ENCODE peak calls at places on chromosomes 16 and 17, in six cellular contexts. F is tibial artery, J is endodermal cell, W is transverse colon, I is gastrocnemius medialis, G is left ventricle myocardium inferior. P is an unnamed sample.

GRCh38 chr17:27504188-27504995 is 48.1 kb downstream of the KSR1 start:
- DNase-seq in F (no peak), W (no peak), I (no peak), G (no peak), J (no peak), P (no peak)

GRCh38 chr16:81778861-81779539 is at the start of gene PLCG2:
- DNase-seq in W (peak), F (peak), G (peak), J (peak), I (peak), P (no peak)

GRCh38 chr17:5705081-5705875 is 121.0 kb upstream of the NLRP1 start:
- DNase-seq in W (no peak), I (no peak), F (no peak), G (no peak), J (peak), P (no peak)

GRCh38 chr17:48611681-48612455 is 1.1 kb upstream of the HOXB7 start:
- DNase-seq in I (no peak), F (no peak), J (peak), W (peak), G (no peak), P (no peak)

GRCh38 chr17:49846938-49847712 is 744 bp downstream of the TAC4 start:
- DNase-seq in G (no peak), F (peak), W (no peak), I (no peak), J (peak), P (no peak)

GRCh38 chr16:9206156-9206555 is 114.7 kb downstream of the HAPSTR1 start:
- DNase-seq in J (no peak), W (no peak), G (no peak), I (no peak), F (no peak), P (no peak)

GRCh38 chr17:57182621-57183020 is 73.7 kb upstream of the MSI2 start:
- DNase-seq in I (no peak), G (no peak), J (peak), F (no peak), W (no peak), P (no peak)

GRCh38 chr17:2337811-2338657 is 733 bp downstream of the SGSM2 start:
- DNase-seq in G (peak), I (peak), F (peak), J (peak), W (peak), P (no peak)

GRCh38 chr17:58508341-58509067 is 5.9 kb downstream of the MTMR4 start:
- DNase-seq in W (no peak), J (no peak), F (no peak), G (no peak), I (no peak), P (no peak)

GRCh38 chr17:6233856-6234255 is 163.7 kb downstream of the WSCD1 start:
- DNase-seq in I (no peak), W (no peak), G (no peak), J (peak), F (no peak), P (no peak)

GRCh38 chr16:83513006-83513755 is 294.6 kb upstream of the HSBP1 start:
- DNase-seq in F (no peak), J (no peak), I (no peak), W (no peak), G (no peak), P (no peak)

GRCh38 chr17:78231991-78232759 is 744 bp downstream of the TMEM235 start:
- DNase-seq in J (peak), F (no peak), G (no peak), W (no peak), I (no peak), P (no peak)

GRCh38 chr17:48843172-48843900 is 12.5 kb downstream of the CALCOCO2 start:
- DNase-seq in F (no peak), W (no peak), J (no peak), I (peak), G (no peak), P (no peak)

GRCh38 chr17:1647802-1648581 is 1.7 kb downstream of the RILP start:
- DNase-seq in J (peak), I (no peak), F (no peak), W (peak), G (peak), P (no peak)

GRCh38 chr16:87391324-87391949 is 699 bp upstream of the MAP1LC3B start:
- DNase-seq in W (peak), G (peak), J (peak), F (peak), I (peak), P (no peak)

GRCh38 chr17:43125967-43126910 is 1.1 kb upstream of the BRCA1 start:
- DNase-seq in F (no peak), G (no peak), W (peak), I (no peak), J (peak), P (no peak)

GRCh38 chr17:61770752-61771533 is 92.4 kb downstream of the BRIP1 start:
- DNase-seq in J (no peak), F (no peak), I (no peak), G (no peak), W (no peak), P (no peak)

GRCh38 chr16:51393381-51394005 is 242.4 kb upstream of the SALL1 start:
- DNase-seq in J (no peak), F (no peak), W (no peak), I (no peak), G (no peak), P (no peak)

GRCh38 chr16:5504028-5504758 is 406.6 kb upstream of the EEF2KMT start:
- DNase-seq in W (no peak), F (no peak), G (peak), J (no peak), I (no peak), P (peak)

GRCh38 chr17:49447603-49448325 is 33.1 kb upstream of the PHB1 start:
- DNase-seq in W (no peak), F (no peak), G (no peak), J (peak), I (no peak), P (peak)

GRCh38 chr17:37092041-37092440 is 143.3 kb downstream of the AATF start:
- DNase-seq in J (peak), F (no peak), G (no peak), I (no peak), W (peak), P (no peak)

GRCh38 chr17:77164483-77165030 is 23.8 kb downstream of the SEC14L1 start:
- DNase-seq in W (no peak), F (no peak), I (peak), J (no peak), G (no peak), P (no peak)

GRCh38 chr16:8044796-8045195 is 545.5 kb downstream of the TMEM114 start:
- DNase-seq in J (no peak), W (no peak), G (no peak), F (no peak), I (no peak), P (no peak)

GRCh38 chr16:56190903-56191806 is at the start of gene GNAO1:
- DNase-seq in G (peak), J (peak), W (peak), F (peak), I (peak), P (peak)

GRCh38 chr16:813204-813915 is 12.8 kb upstream of the GNG13 start:
- DNase-seq in G (peak), F (no peak), W (peak), I (no peak), J (peak), P (peak)

GRCh38 chr16:64131423-64131822 is 990.4 kb downstream of the CDH11 start:
- DNase-seq in J (no peak), F (no peak), G (no peak), I (no peak), W (no peak), P (no peak)

GRCh38 chr16:50065241-50065623 is 538 bp upstream of the HEATR3 start:
- DNase-seq in J (no peak), W (no peak), F (no peak), I (no peak), G (no peak), P (no peak)
- H3K27ac ChIP-seq in J (no peak), W (peak), F (peak), I (peak), G (peak), P (peak)

DNA sequence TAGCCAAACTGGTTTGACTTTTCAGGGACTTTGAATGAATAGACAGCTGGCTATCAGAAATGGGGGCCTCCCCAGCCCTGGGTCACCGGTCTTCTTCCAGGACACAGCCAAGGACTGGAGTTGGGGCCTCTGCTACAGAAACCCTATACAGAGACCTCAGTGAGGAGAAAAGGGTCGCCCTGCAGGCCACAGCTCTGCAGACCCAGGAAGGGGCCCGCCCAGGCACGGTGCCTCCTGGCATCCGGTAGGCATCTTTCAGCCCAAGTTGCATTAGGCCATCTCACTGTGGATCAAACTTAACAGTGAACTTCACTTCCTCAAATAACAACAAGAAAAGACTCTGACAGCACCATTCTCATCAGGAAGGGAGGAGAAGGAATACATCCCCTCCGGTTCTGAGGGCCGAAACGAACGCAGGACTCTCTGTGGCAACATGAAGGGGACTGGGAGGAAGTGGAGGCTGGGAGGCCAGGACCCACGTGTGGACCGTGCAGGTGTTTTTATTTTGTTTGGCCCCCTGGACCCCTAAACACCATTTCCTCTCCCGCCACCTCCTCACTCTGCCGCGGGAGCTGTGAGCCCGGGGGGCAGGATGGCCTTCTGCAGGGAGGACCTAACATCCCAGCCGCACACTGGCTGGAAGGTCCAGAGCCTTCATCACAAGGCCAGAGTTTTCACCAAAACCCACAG is 7.2 kb downstream of the SLC38A10 start:
- DNase-seq in J (no peak), G (no peak), W (no peak), F (no peak), I (no peak), P (no peak)
- H3K4me3 ChIP-seq in J (no peak), G (no peak), W (no peak), F (no peak), I (no peak), P (no peak)

GRCh38 chr16:85173077-85173980 is 61.1 kb upstream of the CIBAR2 start:
- DNase-seq in J (peak), F (no peak), G (no peak), W (no peak), I (no peak), P (no peak)
- TF ChIP-seq CTCF in J (peak), F (no peak), G (no peak), W (no peak), I (no peak), P (no peak)

GRCh38 chr16:15897834-15898254 is 9.4 kb upstream of the CEP20 start:
- DNase-seq in I (no peak), W (no peak), G (no peak), F (no peak), J (no peak), P (no peak)

GRCh38 chr16:15900901-15901465 is 12.6 kb upstream of the CEP20 start:
- DNase-seq in W (no peak), F (no peak), G (no peak), J (no peak), I (no peak), P (no peak)

GRCh38 chr16:15899538-15900100 is 11.2 kb upstream of the CEP20 start:
- DNase-seq in F (no peak), G (no peak), I (no peak), J (peak), W (peak), P (no peak)

GRCh38 chr16:15898654-15899053 is 10.3 kb upstream of the CEP20 start:
- DNase-seq in W (no peak), G (no peak), F (no peak), I (no peak), J (no peak), P (no peak)

DNA sequence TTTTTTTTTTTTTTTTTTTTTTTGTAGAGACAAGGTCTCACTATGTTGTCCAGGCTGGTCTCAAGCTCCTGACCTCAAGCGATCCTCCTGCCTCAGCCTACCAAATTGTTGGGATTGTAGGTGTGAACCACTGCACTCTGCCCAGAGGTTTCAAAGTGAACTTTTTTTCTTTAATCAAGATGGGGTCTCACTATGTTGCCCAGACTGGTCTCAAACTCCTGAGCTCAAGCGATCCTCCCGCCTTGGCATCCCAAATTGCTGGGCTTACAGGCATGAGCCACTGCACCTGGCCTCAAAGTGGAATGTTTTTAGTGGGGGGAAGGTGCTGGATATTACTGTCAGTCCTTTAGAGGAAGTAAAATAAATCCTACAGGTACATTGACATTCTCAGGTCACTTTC is 12.0 kb upstream of the CEP20 start:
- DNase-seq in W (no peak), G (no peak), F (no peak), J (no peak), I (no peak), P (no peak)
- H3K27ac ChIP-seq in W (no peak), G (no peak), F (no peak), J (no peak), I (no peak), P (no peak)

GRCh38 chr17:71437176-71437575 is 683.6 kb upstream of the SOX9 start:
- DNase-seq in F (no peak), G (no peak), J (no peak), W (no peak), I (no peak), P (no peak)
- H3K4me3 ChIP-seq in F (no peak), G (no peak), J (no peak), W (no peak), I (no peak), P (no peak)

DNA sequence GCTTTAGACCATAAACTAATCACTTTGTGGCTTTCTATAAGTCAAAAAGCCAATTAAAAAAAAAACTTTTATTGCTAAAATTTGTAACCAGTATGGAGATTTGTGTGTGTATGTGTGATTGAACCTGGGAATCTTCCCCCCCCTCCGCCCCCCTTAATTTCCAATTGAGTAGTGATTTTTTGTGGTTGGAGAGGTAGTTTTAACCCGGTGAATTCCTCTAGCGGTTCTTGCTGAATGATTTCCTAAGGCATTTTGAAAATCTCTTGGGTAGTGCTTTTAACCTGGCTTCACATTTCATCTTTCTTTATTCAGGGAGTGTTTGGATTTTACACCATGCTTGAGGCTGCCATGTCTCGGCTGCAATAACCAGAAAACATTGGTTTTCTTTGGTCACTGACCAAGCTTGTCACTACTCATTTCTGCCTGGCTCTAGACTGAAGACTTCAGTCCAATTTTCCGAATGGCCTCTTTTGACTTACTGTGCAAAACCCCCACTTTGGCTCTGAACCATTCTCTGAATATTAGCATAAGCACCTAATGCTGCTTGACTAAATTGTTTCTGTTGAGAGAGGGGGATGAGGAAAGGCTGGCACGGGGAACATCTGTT is 35.6 kb downstream of the PRKCA start:
- DNase-seq in G (no peak), J (no peak), F (no peak), I (no peak), W (no peak), P (no peak)
- TF ChIP-seq CTCF in G (no peak), J (no peak), F (no peak), I (no peak), W (no peak), P (no peak)

DNA sequence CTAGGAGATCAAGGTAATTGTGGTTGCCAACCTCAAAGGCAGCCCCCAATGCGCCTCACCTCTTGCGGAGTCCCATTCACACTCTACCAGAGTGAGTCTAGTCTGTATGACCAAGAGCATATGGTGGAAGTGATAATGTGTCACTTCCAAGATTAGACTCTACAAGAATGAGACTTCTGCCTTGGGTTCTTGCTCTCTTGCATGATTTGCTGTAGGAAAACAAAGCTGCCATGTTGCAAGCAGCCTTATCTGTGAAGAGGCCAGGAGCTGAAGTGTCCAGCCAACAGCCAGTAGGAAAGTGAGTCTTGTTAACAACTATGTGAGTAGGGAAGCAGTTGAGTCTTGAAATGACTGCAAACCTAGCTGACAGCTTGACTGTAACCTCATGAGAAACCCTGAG is 3.4 kb downstream of the TERF2 start:
- DNase-seq in J (peak), G (no peak), W (no peak), I (no peak), F (no peak), P (no peak)
- H3K27ac ChIP-seq in J (no peak), G (peak), W (no peak), I (no peak), F (no peak), P (no peak)

GRCh38 chr17:73391331-73392265 is 79.8 kb upstream of the CDC42EP4 start:
- DNase-seq in W (no peak), I (no peak), G (no peak), J (peak), F (no peak), P (no peak)
- H3K4me3 ChIP-seq in W (no peak), I (no peak), G (no peak), J (no peak), F (no peak), P (no peak)

DNA sequence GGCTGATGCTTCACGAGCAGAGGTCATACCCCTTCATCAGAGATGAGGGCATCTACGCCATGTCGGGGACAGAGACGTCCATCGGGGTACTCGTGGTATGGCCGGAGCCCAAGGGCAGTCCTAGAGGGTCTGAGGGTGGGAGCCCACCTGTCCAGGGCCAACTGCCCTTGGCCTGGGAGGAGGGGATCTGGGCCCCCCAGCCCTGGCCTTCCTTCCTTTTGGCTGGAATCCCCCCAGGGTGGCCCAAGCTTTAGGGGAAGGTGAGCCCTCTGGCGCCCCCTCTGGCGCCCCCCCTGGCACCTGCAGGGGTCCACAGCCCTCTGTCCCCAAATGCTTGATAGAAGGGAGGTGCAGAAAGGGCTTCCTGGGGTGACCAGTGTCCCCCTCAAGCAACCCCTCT is 69.3 kb downstream of the SCNN1B start:
- DNase-seq in J (no peak), G (no peak), W (no peak), F (no peak), I (no peak), P (no peak)
- TF ChIP-seq CTCF in J (peak), G (no peak), W (no peak), F (no peak), I (no peak), P (no peak)

DNA sequence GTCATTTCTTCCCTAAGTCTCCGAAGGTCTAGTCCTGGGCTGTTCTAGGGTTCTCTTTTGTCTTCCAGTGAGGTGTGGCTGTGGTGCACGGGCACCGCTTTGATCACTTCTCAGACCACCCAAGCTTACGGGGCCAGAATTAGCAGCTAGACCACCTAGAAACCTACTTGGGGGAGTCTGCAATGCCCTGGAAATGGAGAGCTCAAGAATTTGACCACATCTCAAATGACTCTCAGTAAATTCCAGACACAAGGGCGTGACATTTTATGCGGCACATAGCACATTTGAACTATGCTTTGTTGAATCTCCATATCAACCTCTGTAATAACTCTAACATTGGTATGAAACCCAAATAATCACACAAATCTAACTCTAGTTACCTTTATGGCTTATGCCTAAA is 24.9 kb downstream of the TRIM16 start:
- DNase-seq in G (no peak), I (no peak), W (no peak), J (no peak), F (no peak), P (no peak)
- H3K27ac ChIP-seq in G (peak), I (peak), W (no peak), J (no peak), F (no peak), P (no peak)